ENCODE peak calls at places on chromosomes 6 and 20, in six cellular contexts. O, U, H, W, M and S are unnamed samples. For H3K4me1, the result is how much of the 10 kb centered on the place peaks cover.

GRCh38 chr6:48036316-48036715 is 74.7 kb downstream of the PTCHD4 start:
- DNase-seq in O (no peak), U (peak), H (no peak), W (no peak), M (no peak), S (no peak)

GRCh38 chr6:127176175-127176574 is 57.7 kb downstream of the RSPO3 start:
- DNase-seq in O (no peak), U (no peak), H (no peak), W (no peak), M (no peak), S (no peak)

GRCh38 chr6:108737594-108738546 is 110.4 kb upstream of the ARMC2 start:
- DNase-seq in O (no peak), U (peak), H (peak), W (peak), M (no peak), S (peak)

GRCh38 chr6:101806241-101806640 is 412.7 kb downstream of the GRIK2 start:
- DNase-seq in O (no peak), U (peak), H (no peak), W (no peak), M (no peak), S (no peak)

GRCh38 chr20:58682656-58683055 is 9.9 kb upstream of the NPEPL1 start:
- DNase-seq in O (no peak), U (peak), H (no peak), W (no peak), M (no peak), S (no peak)

GRCh38 chr6:170075659-170076223 is 215.1 kb downstream of the DLL1 start:
- DNase-seq in O (no peak), U (no peak), H (no peak), W (peak), M (no peak), S (no peak)

GRCh38 chr6:125114248-125114858 is 39.2 kb upstream of the TPD52L1 start:
- DNase-seq in O (peak), U (peak), H (peak), W (peak), M (no peak), S (no peak)

GRCh38 chr20:38426006-38426405 is 9.1 kb downstream of the SNHG17 start:
- DNase-seq in O (no peak), U (peak), H (no peak), W (no peak), M (no peak), S (no peak)

GRCh38 chr20:18259730-18260129 is 28.6 kb upstream of the ZNF133 start:
- DNase-seq in O (no peak), U (no peak), H (no peak), W (no peak), M (no peak), S (no peak)

GRCh38 chr6:3997144-3997770 is 81.7 kb downstream of the FAM217A start:
- DNase-seq in O (no peak), U (peak), H (no peak), W (no peak), M (no peak), S (no peak)

GRCh38 chr20:7146552-7147219 is 379.2 kb downstream of the BMP2 start:
- DNase-seq in O (no peak), U (no peak), H (no peak), W (no peak), M (no peak), S (no peak)

GRCh38 chr6:92667843-92668242 is 751.5 kb downstream of the EPHA7 start:
- DNase-seq in O (no peak), U (peak), H (no peak), W (no peak), M (no peak), S (no peak)

GRCh38 chr6:10528170-10528981 is 7.2 kb downstream of the GCNT2 start:
- DNase-seq in O (no peak), U (peak), H (no peak), W (peak), M (peak), S (no peak)

GRCh38 chr6:133681880-133682279 is 207.0 kb upstream of the TCF21 start:
- DNase-seq in O (no peak), U (no peak), H (no peak), W (no peak), M (no peak), S (no peak)

GRCh38 chr6:16184554-16184953 is 53.8 kb upstream of the GMPR start:
- DNase-seq in O (no peak), U (no peak), H (no peak), W (no peak), M (no peak), S (no peak)

GRCh38 chr20:36819662-36820061 is 46.1 kb upstream of the DSN1 start:
- DNase-seq in O (no peak), U (no peak), H (no peak), W (no peak), M (no peak), S (no peak)
- H3K4me1 ChIP-seq in O (under half), U (under half), H (under half), W (under half), M (under half), S (under half)

DNA sequence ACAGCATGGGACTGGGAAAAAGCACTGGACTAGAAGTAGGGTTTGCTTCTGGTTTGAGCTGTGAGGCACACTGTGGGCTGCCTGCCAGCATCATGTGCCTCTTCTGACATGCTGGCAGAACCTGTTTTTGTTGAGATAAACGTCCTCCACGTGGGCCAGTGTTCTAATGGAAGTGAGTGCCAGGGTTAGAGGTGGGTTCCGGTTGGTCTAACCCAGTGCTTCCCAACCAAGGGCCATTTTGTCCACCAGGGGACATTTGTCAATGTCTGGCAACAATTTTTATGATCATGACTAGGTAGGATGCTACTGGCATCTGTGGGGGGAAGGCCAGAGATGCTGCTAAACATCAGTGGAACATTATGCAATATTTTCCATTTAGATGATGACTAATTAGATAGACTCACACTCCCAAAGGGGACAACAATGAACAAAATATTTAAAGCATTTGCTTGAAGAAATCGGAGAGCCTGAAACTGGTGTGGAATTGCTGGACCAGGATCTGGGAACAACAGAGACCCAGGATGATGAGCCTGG is 7.8 kb upstream of the APMAP start:
- DNase-seq in O (no peak), U (peak), H (no peak), W (peak), M (no peak), S (peak)
- TF ChIP-seq POLR2A in O (no peak), U (no peak), H (no peak), W (no peak), M (no peak), S (no peak)

DNA sequence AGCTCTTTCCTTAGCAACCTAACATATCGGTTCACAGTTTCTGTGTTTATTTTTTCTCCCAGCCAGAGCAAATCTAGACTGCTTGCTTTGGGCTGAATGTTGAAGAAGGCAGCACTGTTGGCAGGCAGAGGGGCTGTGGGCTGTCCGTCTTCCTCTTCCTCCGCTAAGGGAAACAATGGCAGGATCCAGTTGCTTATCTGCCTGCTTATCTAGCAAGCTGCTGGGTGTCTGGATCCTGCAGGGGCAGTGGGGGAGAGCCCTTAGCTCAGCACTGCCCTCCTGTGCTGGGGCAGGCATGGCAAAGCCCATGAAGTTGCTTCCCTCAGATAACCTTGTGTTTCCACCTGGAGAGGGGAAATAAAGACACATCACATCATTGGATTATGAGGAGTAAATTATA is 92.7 kb upstream of the CD93 start:
- DNase-seq in O (no peak), U (no peak), H (no peak), W (no peak), M (no peak), S (peak)
- TF ChIP-seq CTCF in O (no peak), U (peak), H (peak), W (peak), M (no peak), S (peak)

GRCh38 chr6:144110210-144110609 is 14.8 kb upstream of the SF3B5 start:
- DNase-seq in O (no peak), U (no peak), H (no peak), W (no peak), M (no peak), S (no peak)

GRCh38 chr6:144119376-144119775 is 24.0 kb upstream of the SF3B5 start:
- DNase-seq in O (no peak), U (no peak), H (no peak), W (no peak), M (no peak), S (no peak)

GRCh38 chr6:144113366-144113765 is 18.0 kb upstream of the SF3B5 start:
- DNase-seq in O (no peak), U (no peak), H (no peak), W (no peak), M (no peak), S (no peak)

GRCh38 chr6:144115219-144115618 is 19.8 kb upstream of the SF3B5 start:
- DNase-seq in O (no peak), U (no peak), H (no peak), W (no peak), M (no peak), S (no peak)
- H3K4me1 ChIP-seq in O (under half), U (under half), H (under half), W (under half), M (under half), S (under half)

GRCh38 chr6:26122793-26123674 is 35.8 kb downstream of the HFE start:
- DNase-seq in O (peak), U (peak), H (peak), W (peak), M (peak), S (peak)
- TF ChIP-seq POLR2A in O (peak), U (no peak), H (peak), W (peak), M (peak), S (peak)